ENCODE peak calls at places on chromosomes 16 and 17, in seven cellular contexts. N, U, B, E, C, Q and K are unnamed samples.

GRCh38 chr17:36867716-36868115 is 69.6 kb upstream of the LHX1 start:
- DNase-seq in N (no peak), U (no peak), B (no peak), E (no peak), C (no peak), Q (no peak), K (no peak)

GRCh38 chr16:56424404-56424765 is 960 bp downstream of the AMFR start:
- DNase-seq in N (no peak), U (peak; percentile 20), B (peak; percentile 26), E (peak; percentile 20), C (peak; percentile 36), Q (no peak), K (peak; percentile 20)

GRCh38 chr17:35376245-35376644 is 2.8 kb upstream of the SLFN11 start:
- DNase-seq in N (peak; percentile 15), U (no peak), B (peak; percentile 49), E (no peak), C (peak; percentile 43), Q (no peak), K (no peak)

GRCh38 chr16:67157892-67158635 is 1.6 kb downstream of the TRADD start:
- DNase-seq in N (no peak), U (no peak), B (no peak), E (no peak), C (no peak), Q (no peak), K (no peak)

GRCh38 chr17:18000044-18000443 is 27.4 kb downstream of the DRC3 start:
- DNase-seq in N (no peak), U (no peak), B (no peak), E (no peak), C (no peak), Q (no peak), K (no peak)

GRCh38 chr16:19238386-19238785 is 47.1 kb upstream of the CLEC19A start:
- DNase-seq in N (no peak), U (no peak), B (no peak), E (peak; percentile 68), C (no peak), Q (no peak), K (no peak)

GRCh38 chr17:78409191-78409621 is 30.8 kb downstream of the PGS1 start:
- DNase-seq in N (no peak), U (no peak), B (no peak), E (peak; percentile 89), C (no peak), Q (peak; percentile 77), K (no peak)

GRCh38 chr17:20981046-20981920 is 61.5 kb downstream of the USP22 start:
- DNase-seq in N (no peak), U (no peak), B (no peak), E (no peak), C (no peak), Q (no peak), K (no peak)

GRCh38 chr17:76820039-76820438 is 48.2 kb upstream of the MGAT5B start:
- DNase-seq in N (no peak), U (no peak), B (no peak), E (peak; percentile 88), C (no peak), Q (no peak), K (peak; percentile 56)

GRCh38 chr17:65813306-65813705 is 251.9 kb upstream of the AXIN2 start:
- DNase-seq in N (no peak), U (no peak), B (no peak), E (no peak), C (no peak), Q (no peak), K (no peak)

GRCh38 chr17:19284005-19284959 is 47.1 kb downstream of the EPN2 start:
- DNase-seq in N (no peak), U (no peak), B (no peak), E (no peak), C (no peak), Q (no peak), K (no peak)